ENCODE peak calls at places on chromosomes 2 and 18, in eight cellular contexts. J, G, I, W, H, R, A and B are unnamed samples.

GRCh38 chr2:70115646-70116442 is 28.6 kb downstream of the PCBP1 start:
- DNase-seq in W (no peak), H (no peak), A (no peak), G (no peak), R (peak), I (no peak), J (no peak), B (peak)

GRCh38 chr2:113390133-113390849 is 47.2 kb upstream of the ZNG1B start:
- DNase-seq in J (peak), I (peak), A (peak), G (peak), H (no peak), W (peak), R (no peak), B (no peak)

GRCh38 chr2:231877533-231878456 is 48.4 kb downstream of the NPPC start:
- DNase-seq in A (no peak), H (no peak), G (no peak), W (no peak), I (no peak), R (no peak), J (no peak), B (no peak)

GRCh38 chr2:125070726-125071505 is 1045.8 kb downstream of the CNTNAP5 start:
- DNase-seq in R (no peak), W (no peak), G (no peak), H (no peak), J (no peak), A (no peak), I (no peak), B (no peak)

GRCh38 chr18:23276456-23276855 is 141.2 kb downstream of the CABLES1 start:
- DNase-seq in W (no peak), I (no peak), G (no peak), R (peak), H (no peak), A (no peak), J (no peak), B (no peak)

GRCh38 chr2:11068079-11068741 is 87.1 kb upstream of the SLC66A3 start:
- DNase-seq in J (no peak), I (no peak), H (no peak), A (no peak), R (no peak), G (no peak), W (no peak), B (no peak)

GRCh38 chr2:201806442-201806841 is at the start of gene CDK15:
- DNase-seq in W (no peak), J (no peak), A (no peak), G (no peak), R (no peak), H (no peak), I (no peak), B (no peak)

GRCh38 chr2:100767810-100768806 is 51.8 kb upstream of the NPAS2 start:
- DNase-seq in A (no peak), G (no peak), R (no peak), H (no peak), W (no peak), J (no peak), I (no peak), B (no peak)

GRCh38 chr18:78979058-78979680 is 449 bp upstream of the SALL3 start:
- DNase-seq in J (no peak), G (no peak), A (no peak), W (peak), R (no peak), H (no peak), I (no peak), B (peak)

GRCh38 chr2:237330539-237330938 is 83.4 kb downstream of the COL6A3 start:
- DNase-seq in I (no peak), A (no peak), R (no peak), G (no peak), W (no peak), J (no peak), H (no peak), B (no peak)

GRCh38 chr2:51120754-51121280 is 88.9 kb upstream of the NRXN1 start:
- DNase-seq in G (no peak), J (no peak), W (no peak), H (no peak), I (no peak), A (no peak), R (no peak), B (no peak)

GRCh38 chr18:29147944-29148343 is 971.0 kb upstream of the CDH2 start:
- DNase-seq in H (no peak), I (peak), R (no peak), G (no peak), J (no peak), A (peak), W (no peak), B (no peak)

GRCh38 chr2:171529914-171530313 is 7.6 kb downstream of the CYBRD1 start:
- DNase-seq in R (no peak), W (no peak), I (no peak), H (no peak), G (no peak), J (no peak), A (peak), B (no peak)

GRCh38 chr2:241878007-241878970 is 8.8 kb downstream of the RTP5 start:
- DNase-seq in W (peak), R (peak), H (peak), G (no peak), A (peak), I (no peak), J (no peak), B (no peak)

GRCh38 chr2:126655500-126656310 is at the start of gene GYPC:
- DNase-seq in I (peak), W (peak), G (no peak), A (no peak), J (peak), H (peak), R (peak), B (no peak)

GRCh38 chr18:56545539-56545938 is 92.9 kb downstream of the TXNL1 start:
- DNase-seq in J (no peak), A (peak), G (no peak), R (no peak), W (no peak), H (no peak), I (no peak), B (no peak)

DNA sequence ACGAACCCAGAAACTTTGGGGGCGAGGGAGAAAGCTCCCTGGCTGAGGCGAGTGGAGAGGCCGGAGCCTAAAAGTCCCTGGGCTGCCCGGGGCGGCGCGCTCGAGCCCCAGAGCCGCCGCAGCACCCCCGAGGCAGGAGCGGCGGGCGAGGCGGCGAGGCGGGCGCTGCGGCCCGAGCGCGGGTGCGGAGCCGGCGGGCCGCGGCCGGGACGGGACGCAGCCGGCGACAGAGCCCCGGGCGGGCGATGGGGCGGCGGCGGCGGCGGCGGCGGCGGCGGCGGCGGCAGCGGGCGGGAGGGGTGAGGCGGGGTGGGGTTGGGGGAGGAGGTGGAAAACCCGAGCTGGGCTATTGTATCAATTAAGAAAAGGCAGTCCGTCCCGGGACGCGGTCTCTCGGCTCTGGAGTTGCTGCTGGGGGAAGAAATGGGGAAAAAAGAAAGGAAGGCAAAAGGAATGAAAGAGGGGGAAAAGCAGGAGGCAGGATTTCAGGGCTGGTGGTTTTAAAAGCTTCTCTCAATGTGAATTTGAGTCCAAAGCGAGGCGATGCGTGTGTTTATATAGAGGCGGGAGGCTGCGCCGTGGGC is 821 bp upstream of the CYP26B1 start:
- DNase-seq in I (no peak), W (peak), J (peak), A (peak), G (no peak), R (peak), H (no peak), B (no peak)
- TF ChIP-seq CTCF in I (no peak), W (no peak), J (no peak), A (no peak), G (no peak), R (no peak), H (no peak), B (no peak)

DNA sequence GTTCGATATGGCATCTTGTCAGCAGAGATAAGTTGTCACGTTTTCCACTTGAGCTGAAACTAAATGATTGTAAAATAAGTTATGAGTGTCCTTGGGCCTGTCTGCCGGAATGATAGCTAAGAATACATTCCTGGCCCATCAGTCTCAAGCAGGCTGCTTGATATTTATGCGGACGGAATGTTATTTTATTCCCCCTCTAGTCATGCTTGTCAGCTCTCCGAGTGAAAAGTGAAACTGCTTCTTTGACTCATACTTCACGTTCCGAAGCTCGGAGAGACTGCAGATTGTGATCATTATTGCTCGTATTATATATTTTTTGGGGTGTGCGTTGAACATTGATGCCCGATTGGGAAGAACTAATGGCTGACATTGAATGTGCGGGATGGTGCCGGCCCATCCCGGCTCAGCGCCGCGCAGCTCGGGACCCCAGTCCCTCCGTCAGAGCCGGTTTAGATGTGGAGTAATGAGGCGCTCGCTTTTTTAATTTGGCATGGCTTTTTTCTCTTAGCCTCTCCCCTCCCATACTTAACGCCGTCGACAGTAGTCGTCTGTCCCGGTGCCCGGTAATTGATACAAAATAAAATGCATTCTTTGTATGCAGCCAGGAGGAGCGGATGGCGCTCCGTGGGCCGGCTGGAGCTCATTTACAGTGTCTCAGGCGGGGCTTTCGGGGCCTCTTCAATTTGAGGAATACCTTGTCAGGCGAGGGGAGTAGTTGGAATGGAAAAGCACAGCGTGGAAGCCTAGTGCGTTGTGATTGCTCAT is 209.4 kb downstream of the GBX2 start:
- DNase-seq in W (no peak), H (no peak), G (no peak), J (no peak), I (no peak), R (no peak), A (no peak), B (no peak)
- TF ChIP-seq CTCF in W (no peak), H (no peak), G (no peak), J (no peak), I (no peak), R (no peak), A (no peak), B (no peak)

GRCh38 chr2:9424447-9425164 is 1.2 kb downstream of the CPSF3 start:
- DNase-seq in W (no peak), G (no peak), J (no peak), A (no peak), I (no peak), R (no peak), H (no peak), B (no peak)

GRCh38 chr2:9423100-9423921 is at the start of the genes CPSF3 and ITGB1BP1:
- DNase-seq in W (peak), J (peak), G (peak), H (peak), R (peak), A (peak), I (peak), B (peak)

GRCh38 chr2:9423922-9424272 is 443 bp downstream of the CPSF3 start:
- DNase-seq in H (no peak), W (no peak), I (no peak), J (no peak), G (no peak), R (no peak), A (no peak), B (no peak)

GRCh38 chr2:9420495-9420894 is 2.8 kb downstream of the ITGB1BP1 start:
- DNase-seq in R (no peak), J (no peak), G (no peak), I (no peak), W (no peak), A (no peak), H (no peak), B (no peak)

DNA sequence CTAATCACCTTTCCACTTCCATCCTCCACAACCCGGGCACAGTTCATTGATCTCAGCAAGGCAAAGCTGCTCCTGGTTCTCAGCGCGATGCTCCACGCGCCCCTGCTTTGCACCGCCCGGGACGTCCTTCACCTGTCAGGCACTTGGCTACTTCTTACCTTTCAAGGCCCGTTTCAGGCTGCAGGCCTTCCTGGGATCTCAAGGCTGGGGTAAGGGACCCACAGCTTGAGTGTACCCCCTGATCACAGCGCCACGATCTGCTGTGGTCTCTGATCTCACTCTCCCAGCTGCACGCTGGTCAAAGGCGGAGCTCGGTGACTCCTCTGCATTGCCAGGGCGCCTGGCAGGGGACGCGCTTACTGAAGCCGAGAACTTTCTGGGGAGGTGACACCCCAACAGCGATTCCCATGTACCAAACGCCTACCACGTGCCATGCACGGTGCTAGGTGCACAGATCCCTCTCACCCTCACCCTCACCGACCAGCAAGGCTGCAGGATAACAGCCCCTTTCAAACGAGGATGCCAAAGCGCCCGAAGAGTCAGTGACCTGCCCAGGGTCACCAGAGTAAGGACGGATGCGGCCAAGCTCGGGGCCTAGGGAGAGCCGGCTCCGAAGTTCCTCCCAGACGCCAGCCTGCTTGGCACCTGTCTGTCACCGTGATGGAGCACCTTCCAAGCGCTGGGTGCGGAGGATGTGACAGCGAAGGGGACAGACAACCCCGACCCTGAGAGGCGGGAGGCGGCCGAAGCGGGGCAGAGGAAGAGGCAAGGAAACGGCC is 818 bp downstream of the ITGB1BP1 start:
- DNase-seq in W (peak), J (peak), I (no peak), R (peak), G (no peak), H (peak), A (peak), B (no peak)
- TF ChIP-seq CTCF in W (no peak), J (no peak), I (no peak), R (no peak), G (no peak), H (no peak), A (no peak), B (peak)

GRCh38 chr18:46243673-46244072 is 139.5 kb downstream of the HAUS1 start:
- DNase-seq in I (no peak), R (no peak), A (no peak), G (no peak), H (no peak), J (no peak), W (no peak), B (no peak)

GRCh38 chr18:46246101-46246500 is 141.9 kb downstream of the HAUS1 start:
- DNase-seq in A (no peak), W (no peak), R (no peak), I (no peak), J (no peak), G (no peak), H (no peak), B (no peak)

GRCh38 chr18:46242185-46242584 is 138.0 kb downstream of the HAUS1 start:
- DNase-seq in H (no peak), W (no peak), J (no peak), G (no peak), I (no peak), A (no peak), R (no peak), B (no peak)

GRCh38 chr18:46239998-46240397 is 135.8 kb downstream of the HAUS1 start:
- DNase-seq in G (no peak), J (no peak), A (no peak), I (no peak), W (no peak), R (no peak), H (no peak), B (no peak)

DNA sequence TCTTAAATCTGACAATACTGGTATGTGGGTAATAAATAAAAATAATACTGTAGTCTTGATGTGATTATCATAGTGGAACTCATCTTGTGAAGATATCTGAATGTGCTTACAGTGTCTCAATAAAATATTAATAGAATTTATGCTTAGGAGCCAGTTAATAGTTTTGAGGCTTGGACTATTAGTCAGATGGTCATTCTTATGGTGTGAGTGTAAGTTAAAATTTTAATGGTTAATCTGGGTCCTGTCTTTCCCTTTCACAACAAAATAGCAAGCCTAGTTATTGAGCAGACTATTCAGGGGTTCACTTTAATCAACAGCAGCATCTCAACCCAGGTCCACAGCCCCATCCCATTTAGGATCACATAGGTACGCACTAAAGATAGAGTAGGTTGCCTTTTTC is 138.9 kb downstream of the HAUS1 start:
- DNase-seq in A (no peak), G (no peak), W (no peak), J (no peak), I (no peak), H (no peak), R (no peak), B (no peak)
- TF ChIP-seq CTCF in A (no peak), G (no peak), W (no peak), J (no peak), I (no peak), H (no peak), R (no peak), B (no peak)

DNA sequence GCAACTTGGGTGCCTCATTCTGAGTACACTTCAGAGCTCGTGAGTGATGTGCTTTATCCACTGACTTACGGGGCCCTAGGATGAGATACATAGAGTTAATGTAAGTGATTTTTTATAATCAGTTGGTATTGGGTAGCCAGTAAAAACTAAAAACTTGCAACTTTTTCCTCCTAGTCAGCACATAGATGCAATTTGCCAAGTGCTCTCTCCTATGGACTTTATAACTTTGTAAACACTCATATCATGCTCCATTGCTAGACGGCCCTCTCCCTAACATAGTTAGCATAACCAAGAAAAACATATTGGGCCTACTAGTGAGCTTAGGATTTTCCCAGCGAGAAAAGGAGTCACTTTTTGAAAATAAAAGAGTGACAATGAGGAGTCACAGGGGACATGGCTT is 60.4 kb downstream of the PLB1 start:
- DNase-seq in J (no peak), G (no peak), H (no peak), I (no peak), A (no peak), W (no peak), R (no peak), B (no peak)
- TF ChIP-seq CTCF in J (no peak), G (no peak), H (no peak), I (no peak), A (no peak), W (no peak), R (no peak), B (no peak)